ENCODE peak calls at places on chromosomes 11 and 22, in six cellular contexts. L is NCI-H1092 treated with DMSO at 0.1 percent for 48 hours, G is NCI-H2029 treated with DMSO at 0.1 percent for 48 hours, P is ACHN, O is fibroblast of the aortic adventitia, S is A172. J is an unnamed sample.

GRCh38 chr11:31218847-31219246 is 150.7 kb downstream of the DCDC1 start:
- DNase-seq in G (no peak), S (no peak), P (no peak), O (no peak), L (no peak), J (no peak)

GRCh38 chr11:1208361-1209261 is 14.3 kb upstream of the MUC5B start:
- DNase-seq in O (no peak), L (no peak), S (no peak), G (no peak), P (no peak), J (no peak)

GRCh38 chr11:790721-791564 is 1.1 kb upstream of the CEND1 start:
- DNase-seq in S (peak), O (peak), P (no peak), G (no peak), L (no peak), J (no peak)

GRCh38 chr22:46044718-46045458 is 67.9 kb upstream of the WNT7B start:
- DNase-seq in P (no peak), L (no peak), G (no peak), O (no peak), S (no peak), J (no peak)

GRCh38 chr11:109035261-109035660 is 370.4 kb downstream of the DDX10 start:
- DNase-seq in P (no peak), O (no peak), L (no peak), G (no peak), S (no peak), J (no peak)

GRCh38 chr11:44985721-44986120 is 35.0 kb upstream of the TP53I11 start:
- DNase-seq in P (no peak), O (no peak), G (no peak), S (no peak), L (no peak), J (no peak)

GRCh38 chr22:24109649-24110048 is 71.6 kb upstream of the SUSD2 start:
- DNase-seq in S (no peak), O (no peak), P (no peak), L (no peak), G (no peak), J (no peak)

GRCh38 chr11:11993814-11994213 is 14.6 kb downstream of the DKK3 start:
- DNase-seq in G (no peak), P (peak), O (peak), L (no peak), S (peak), J (no peak)

GRCh38 chr11:128686745-128687177 is 7.1 kb upstream of the FLI1 start:
- DNase-seq in L (peak), G (no peak), O (peak), S (no peak), P (no peak), J (peak)

GRCh38 chr11:76076749-76077148 is 129.6 kb downstream of the WNT11 start:
- DNase-seq in G (no peak), O (no peak), S (no peak), L (no peak), P (no peak), J (no peak)

GRCh38 chr11:87324817-87325489 is 287.2 kb downstream of the TMEM135 start:
- DNase-seq in G (no peak), S (no peak), L (no peak), O (no peak), P (no peak), J (no peak)

GRCh38 chr11:117662255-117662654 is 134.8 kb downstream of the DSCAML1 start:
- DNase-seq in L (no peak), G (no peak), O (no peak), P (no peak), S (no peak), J (no peak)

GRCh38 chr11:116714902-116715301 is 57.9 kb downstream of the BUD13 start:
- DNase-seq in P (no peak), G (no peak), O (no peak), S (no peak), L (no peak), J (no peak)